ENCODE peak calls at places on chromosome 7, in four cellular contexts. T is effector memory CD4-positive, alpha-beta T cell; F is GM23248; P is transverse colon. Y is an unnamed sample.

GRCh38 chr7:30084195-30084594 is 50.6 kb upstream of the MTURN start:
- DNase-seq in T (no peak), F (no peak), P (no peak), Y (no peak)

GRCh38 chr7:2821161-2821841 is 22.8 kb downstream of the GNA12 start:
- DNase-seq in T (no peak), F (peak), P (no peak), Y (no peak)

GRCh38 chr7:125747966-125748365 is 818.3 kb upstream of the POT1 start:
- DNase-seq in T (no peak), F (no peak), P (no peak), Y (no peak)

GRCh38 chr7:27128776-27129728 is 1.5 kb downstream of the HOXA4 start:
- DNase-seq in T (no peak), F (no peak), P (no peak), Y (no peak)

GRCh38 chr7:74429153-74429747 is 24.5 kb upstream of the GTF2IRD1 start:
- DNase-seq in T (no peak), F (peak), P (no peak), Y (no peak)

GRCh38 chr7:114414151-114415053 is at the start of gene FOXP2:
- DNase-seq in T (no peak), F (peak), P (no peak), Y (no peak)

GRCh38 chr7:143355450-143356385 is 6.8 kb downstream of the FAM131B start:
- DNase-seq in T (no peak), F (no peak), P (no peak), Y (no peak)

GRCh38 chr7:145862212-145862611 is 254.4 kb upstream of the CNTNAP2 start:
- DNase-seq in T (no peak), F (no peak), P (no peak), Y (no peak)

GRCh38 chr7:145036592-145037386 is 200.9 kb upstream of the TPK1 start:
- DNase-seq in T (peak), F (peak), P (no peak), Y (no peak)

GRCh38 chr7:99380032-99380822 is 5.7 kb downstream of the ARPC1B start:
- DNase-seq in T (peak), F (peak), P (peak), Y (no peak)

GRCh38 chr7:134886353-134887057 is 99.8 kb upstream of the AGBL3 start:
- DNase-seq in T (no peak), F (peak), P (no peak), Y (peak)

GRCh38 chr7:148480479-148481146 is 110.0 kb upstream of the C7orf33 start:
- DNase-seq in T (no peak), F (no peak), P (no peak), Y (no peak)

GRCh38 chr7:55594414-55594813 is 22.1 kb upstream of the VOPP1 start:
- DNase-seq in T (no peak), F (no peak), P (no peak), Y (no peak)

GRCh38 chr7:56479136-56479535 is 362.9 kb upstream of the NUPR2 start:
- DNase-seq in T (no peak), F (no peak), P (no peak), Y (no peak)

GRCh38 chr7:106775552-106775936 is 89.5 kb upstream of the PIK3CG start:
- DNase-seq in T (no peak), F (peak), P (no peak), Y (no peak)

GRCh38 chr7:99061001-99061779 is 82.7 kb downstream of the SMURF1 start:
- DNase-seq in T (no peak), F (no peak), P (no peak), Y (no peak)

GRCh38 chr7:132836746-132837145 is 245.1 kb downstream of the CHCHD3 start:
- DNase-seq in T (no peak), F (peak), P (no peak), Y (no peak)

GRCh38 chr7:42012786-42013360 is 224.1 kb downstream of the GLI3 start:
- DNase-seq in T (no peak), F (no peak), P (no peak), Y (no peak)

GRCh38 chr7:4683884-4684565 is 1.9 kb downstream of the FOXK1 start:
- DNase-seq in T (peak), F (peak), P (peak), Y (peak)

GRCh38 chr7:30732606-30733005 is 19.3 kb upstream of the INMT start:
- DNase-seq in T (no peak), F (no peak), P (no peak), Y (no peak)

GRCh38 chr7:109950821-109951601 is 1139.9 kb upstream of the LRRN3 start:
- DNase-seq in T (no peak), F (no peak), P (no peak), Y (no peak)

GRCh38 chr7:116674508-116675173 is 2.6 kb downstream of the MET start:
- DNase-seq in T (no peak), F (peak), P (no peak), Y (no peak)

GRCh38 chr7:17939111-17939669 is 1.1 kb downstream of the SNX13 start:
- DNase-seq in T (no peak), F (peak), P (no peak), Y (no peak)

GRCh38 chr7:108920490-108920889 is 350.8 kb downstream of the DNAJB9 start:
- DNase-seq in T (no peak), F (no peak), P (no peak), Y (no peak)

GRCh38 chr7:121798076-121798475 is 74.9 kb upstream of the PTPRZ1 start:
- DNase-seq in T (no peak), F (no peak), P (no peak), Y (no peak)

GRCh38 chr7:114819629-114820362 is 102.1 kb upstream of the MDFIC start:
- DNase-seq in T (no peak), F (peak), P (no peak), Y (no peak)

GRCh38 chr7:82234457-82235049 is 209.0 kb downstream of the CACNA2D1 start:
- DNase-seq in T (no peak), F (peak), P (no peak), Y (no peak)

GRCh38 chr7:80225361-80225760 is 90.7 kb downstream of the GNAI1 start:
- DNase-seq in T (no peak), F (peak), P (no peak), Y (no peak)

GRCh38 chr7:103094102-103094501 is 19.2 kb downstream of the ARMC10 start:
- DNase-seq in T (no peak), F (no peak), P (no peak), Y (no peak)
- H3K27ac ChIP-seq in T (no peak), F (no peak), P (no peak), Y (no peak)

GRCh38 chr7:130037703-130038102 is 13.5 kb downstream of the ZC3HC1 start:
- DNase-seq in T (no peak), F (peak), P (no peak), Y (no peak)

GRCh38 chr7:130040576-130040975 is 10.6 kb downstream of the ZC3HC1 start:
- DNase-seq in T (no peak), F (no peak), P (no peak), Y (no peak)
- H3K4me3 ChIP-seq in T (no peak), F (no peak), P (no peak), Y (no peak)

GRCh38 chr7:326845-327304 is 36.9 kb downstream of the FOXL3 start:
- DNase-seq in T (no peak), F (no peak), P (peak), Y (no peak)

GRCh38 chr7:325051-325798 is 35.3 kb downstream of the FOXL3 start:
- DNase-seq in T (no peak), F (no peak), P (no peak), Y (no peak)

GRCh38 chr7:325811-326210 is 35.8 kb downstream of the FOXL3 start:
- DNase-seq in T (no peak), F (no peak), P (no peak), Y (no peak)

GRCh38 chr7:327305-327931 is 37.4 kb downstream of the FOXL3 start:
- DNase-seq in T (no peak), F (no peak), P (no peak), Y (no peak)

DNA sequence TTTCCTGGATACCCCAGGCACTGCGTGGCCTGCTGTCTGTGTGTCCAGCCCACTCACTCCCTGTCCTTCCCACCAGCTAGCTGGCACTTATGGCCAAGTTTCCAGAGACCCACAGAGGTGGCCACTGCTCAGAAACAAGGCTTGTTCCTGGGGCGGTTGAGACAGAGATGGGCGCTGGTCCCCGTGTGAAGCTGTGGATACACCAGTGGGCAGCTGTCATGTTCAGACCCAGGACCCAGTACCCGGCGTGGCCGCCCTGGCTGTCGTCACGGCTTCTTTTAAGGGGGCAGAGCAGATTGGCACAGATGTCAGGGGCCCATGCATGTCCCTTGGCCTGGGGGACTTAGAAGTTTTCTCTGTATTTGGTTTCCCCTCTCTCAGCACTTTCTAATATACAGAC is 36.3 kb downstream of the FOXL3 start:
- DNase-seq in T (no peak), F (no peak), P (no peak), Y (no peak)
- H3K27ac ChIP-seq in T (no peak), F (no peak), P (peak), Y (no peak)

DNA sequence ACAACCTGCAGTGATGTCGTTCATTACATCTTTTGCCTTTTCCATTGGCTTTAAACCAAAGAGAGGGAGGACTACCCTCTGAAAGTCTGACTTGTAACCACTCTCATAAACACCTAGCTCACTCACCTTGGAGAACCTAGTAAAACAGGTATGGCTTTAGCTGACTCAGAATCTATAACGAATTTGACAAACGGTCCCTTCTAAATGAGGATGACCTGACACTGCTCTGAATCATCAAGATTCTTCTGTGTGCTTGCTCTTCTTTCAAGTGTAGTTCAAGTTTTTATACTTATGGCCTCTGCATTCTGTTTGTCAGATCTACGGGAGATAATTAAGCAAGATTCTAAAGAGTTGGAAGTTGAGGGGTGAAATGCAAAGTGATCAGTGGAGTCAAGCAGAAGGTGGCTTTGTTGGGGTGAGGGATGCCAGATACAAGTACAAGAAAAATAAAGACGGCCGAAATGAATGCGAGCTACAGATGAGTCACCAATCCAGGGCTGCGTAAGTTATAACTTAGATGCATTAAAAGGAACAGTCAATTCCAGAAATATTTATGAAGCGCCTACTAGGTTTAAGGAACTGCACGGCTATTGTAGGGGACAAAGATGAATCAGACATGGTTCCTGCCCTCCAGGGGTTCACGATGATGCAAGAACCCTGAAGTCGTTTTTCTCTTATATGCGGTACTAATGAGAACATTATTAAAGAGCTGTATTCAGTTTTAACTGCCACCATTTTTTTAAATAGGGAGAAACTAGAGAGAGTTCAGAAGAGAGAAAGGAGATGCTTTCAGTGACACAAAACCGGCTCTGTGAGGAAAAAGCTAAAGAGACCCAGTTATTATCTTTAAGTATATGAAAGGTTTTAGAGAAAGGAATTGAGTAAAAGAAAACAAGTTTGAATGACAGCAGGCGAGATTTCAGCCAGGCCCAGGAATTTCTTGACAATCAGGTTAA is 6.5 kb downstream of the HIPK2 start:
- DNase-seq in T (no peak), F (peak), P (no peak), Y (no peak)
- H3K4me3 ChIP-seq in T (no peak), F (peak), P (no peak), Y (no peak)

GRCh38 chr7:128030999-128031681 is at the start of gene LRRC4:
- DNase-seq in T (no peak), F (peak), P (peak), Y (no peak)
- H3K27ac ChIP-seq in T (no peak), F (peak), P (peak), Y (peak)

GRCh38 chr7:21946228-21946709 is 570 bp upstream of the CDCA7L start:
- DNase-seq in T (no peak), F (peak), P (no peak), Y (no peak)
- H3K4me3 ChIP-seq in T (peak), F (peak), P (peak), Y (peak)

GRCh38 chr7:37424532-37424931 is 24.1 kb downstream of the ELMO1 start:
- DNase-seq in T (no peak), F (no peak), P (no peak), Y (no peak)
- H3K27ac ChIP-seq in T (no peak), F (no peak), P (no peak), Y (no peak)

Y was measured in left ventricle myocardium inferior.